ENCODE peak calls at places on chromosome 20, in five cellular contexts. E is sigmoid colon, T is body of pancreas, N is heart left ventricle, O is breast epithelium. P is an unnamed sample.

GRCh38 chr20:24693466-24694156 is 224.2 kb downstream of the SYNDIG1 start:
- DNase-seq in E (peak; percentile 38), O (no peak), N (peak; percentile 18), T (no peak), P (no peak)

GRCh38 chr20:42714298-42715141 is 475.2 kb downstream of the PTPRT start:
- DNase-seq in E (no peak), O (no peak), T (peak; percentile 21), N (no peak), P (no peak)

GRCh38 chr20:44738779-44739477 is 6.7 kb upstream of the KCNK15 start:
- DNase-seq in N (no peak), T (peak; percentile 63), E (no peak), O (peak; percentile 70), P (peak; percentile 91)

GRCh38 chr20:24951536-24952047 is 2.5 kb downstream of the CST7 start:
- DNase-seq in O (no peak), E (peak; percentile 42), T (peak; percentile 2), N (no peak), P (no peak)

GRCh38 chr20:24977336-24977735 is 15.2 kb downstream of the APMAP start:
- DNase-seq in E (peak; percentile 29), O (no peak), T (no peak), N (no peak), P (no peak)

GRCh38 chr20:49039854-49040253 is 6.3 kb upstream of the CSE1L start:
- DNase-seq in E (no peak), O (no peak), N (no peak), T (no peak), P (no peak)

GRCh38 chr20:62483613-62484468 is 8.0 kb upstream of the GATA5 start:
- DNase-seq in O (no peak), E (no peak), T (no peak), N (no peak), P (no peak)

GRCh38 chr20:46283426-46283825 is 24.9 kb downstream of the CDH22 start:
- DNase-seq in O (no peak), N (no peak), E (no peak), T (no peak), P (no peak)

GRCh38 chr20:2693996-2694471 is 1.5 kb downstream of the EBF4 start:
- DNase-seq in N (no peak), O (no peak), E (peak; percentile 64), T (no peak), P (no peak)

GRCh38 chr20:43558412-43559146 is at the start of gene SGK2:
- DNase-seq in E (no peak), T (peak; percentile 88), N (no peak), O (no peak), P (peak; percentile 26)

GRCh38 chr20:5172167-5172586 is 45.4 kb downstream of the CDS2 start:
- DNase-seq in N (no peak), O (no peak), E (no peak), T (no peak), P (no peak)

GRCh38 chr20:48676125-48676524 is 151.7 kb downstream of the PREX1 start:
- DNase-seq in N (no peak), O (no peak), E (no peak), T (no peak), P (no peak)

GRCh38 chr20:38198238-38198861 is 33.3 kb upstream of the TGM2 start:
- DNase-seq in E (peak; percentile 50), N (no peak), O (no peak), T (no peak), P (no peak)

GRCh38 chr20:52379723-52380336 is 188.3 kb upstream of the ZFP64 start:
- DNase-seq in O (no peak), T (peak; percentile 38), N (peak; percentile 60), E (no peak), P (peak; percentile 18)

GRCh38 chr20:10927936-10928860 is 254.4 kb upstream of the JAG1 start:
- DNase-seq in T (no peak), N (no peak), O (no peak), E (no peak), P (no peak)

GRCh38 chr20:38018385-38018784 is 14.9 kb downstream of the TTI1 start:
- DNase-seq in O (no peak), N (no peak), E (no peak), T (no peak), P (no peak)

GRCh38 chr20:32737371-32738223 is 5.7 kb downstream of the COMMD7 start:
- DNase-seq in E (no peak), T (no peak), N (no peak), O (no peak), P (no peak)

GRCh38 chr20:24501764-24502163 is 32.3 kb downstream of the SYNDIG1 start:
- DNase-seq in N (no peak), E (no peak), T (no peak), O (no peak), P (no peak)

GRCh38 chr20:39328347-39328746 is 366.2 kb downstream of the DHX35 start:
- DNase-seq in T (no peak), O (no peak), E (no peak), N (no peak), P (no peak)

GRCh38 chr20:23061713-23062561 is 12.5 kb upstream of the THBD start:
- DNase-seq in T (no peak), N (no peak), O (no peak), E (peak; percentile 78), P (peak; percentile 50)

GRCh38 chr20:44301285-44301684 is 9.7 kb downstream of the FITM2 start:
- DNase-seq in O (no peak), E (no peak), T (no peak), N (no peak), P (no peak)

GRCh38 chr20:46872315-46873211 is 22.1 kb upstream of the EYA2 start:
- DNase-seq in T (no peak), N (no peak), E (no peak), O (no peak), P (no peak)

GRCh38 chr20:37347347-37347823 is 1.4 kb downstream of the SRC start:
- DNase-seq in E (peak; percentile 30), T (no peak), O (no peak), N (no peak), P (no peak)

GRCh38 chr20:5821627-5822215 is 71.5 kb downstream of the SHLD1 start:
- DNase-seq in E (no peak), O (no peak), T (peak; percentile 35), N (no peak), P (peak; percentile 33)

GRCh38 chr20:38345643-38346042 is 639 bp upstream of the LBP start:
- DNase-seq in O (no peak), N (no peak), T (no peak), E (no peak), P (no peak)

GRCh38 chr20:40675599-40676221 is 13.3 kb downstream of the MAFB start:
- DNase-seq in T (no peak), N (no peak), O (no peak), E (no peak), P (no peak)

GRCh38 chr20:50417484-50418235 is 92.5 kb upstream of the PTPN1 start:
- DNase-seq in O (no peak), E (no peak), T (no peak), N (no peak), P (no peak)

GRCh38 chr20:50416269-50416863 is 93.8 kb upstream of the PTPN1 start:
- DNase-seq in O (no peak), T (peak; percentile 33), N (no peak), E (no peak), P (no peak)

GRCh38 chr20:50416930-50417329 is 93.3 kb upstream of the PTPN1 start:
- DNase-seq in O (no peak), E (no peak), N (no peak), T (no peak), P (no peak)

GRCh38 chr20:50415031-50415515 is 95.1 kb upstream of the PTPN1 start:
- DNase-seq in N (no peak), E (no peak), T (no peak), O (no peak), P (no peak)

DNA sequence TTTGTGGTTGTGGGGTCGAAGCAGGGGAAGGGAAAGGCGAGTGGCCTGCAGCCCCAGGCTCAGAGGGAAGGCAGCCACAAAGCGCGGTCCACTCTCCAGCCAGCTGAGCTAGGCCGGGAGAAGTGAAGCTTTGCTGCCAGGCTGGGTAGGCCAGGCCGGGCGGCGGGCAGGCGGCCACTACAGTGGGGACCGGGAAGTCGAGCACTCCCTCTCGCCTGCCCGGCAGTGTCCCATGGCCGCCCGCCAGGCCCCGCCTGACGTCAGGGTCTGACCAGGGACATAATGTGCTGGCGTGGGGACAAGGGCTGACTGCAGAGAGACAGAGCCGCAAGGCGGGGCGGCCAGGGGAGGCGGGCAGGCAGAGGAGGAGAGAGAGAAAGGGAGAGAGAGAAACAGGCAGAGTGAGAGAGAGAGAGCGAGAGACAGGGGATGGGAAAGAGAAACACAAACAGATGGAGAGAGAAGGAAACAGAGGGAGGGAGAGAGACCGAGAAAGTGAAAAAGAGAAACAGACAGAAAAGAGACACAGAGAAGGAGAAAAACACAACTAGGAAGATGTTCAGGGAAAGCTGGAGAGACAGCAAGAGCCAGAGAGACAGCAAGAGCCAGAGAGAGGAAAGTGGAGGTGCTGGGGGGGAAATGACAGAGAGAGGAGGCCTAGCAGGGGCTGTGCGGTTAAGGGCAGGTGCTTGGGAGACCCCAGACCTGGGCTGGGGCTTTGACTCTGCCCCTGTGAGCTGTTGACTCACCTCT is 94.5 kb upstream of the PTPN1 start:
- DNase-seq in T (peak; percentile 100), O (peak; percentile 99), N (peak; percentile 99), E (peak; percentile 100), P (peak; percentile 63)
- TF ChIP-seq POLR2A in T (peak; percentile 90), O (no peak), N (peak; percentile 81), E (peak; percentile 55), P (no peak)

GRCh38 chr20:59123011-59123676 is 40.5 kb upstream of the ZNF831 start:
- DNase-seq in N (no peak), O (no peak), T (no peak), E (no peak), P (no peak)
- TF ChIP-seq POLR2A in N (no peak), O (no peak), T (no peak), E (no peak), P (no peak)

DNA sequence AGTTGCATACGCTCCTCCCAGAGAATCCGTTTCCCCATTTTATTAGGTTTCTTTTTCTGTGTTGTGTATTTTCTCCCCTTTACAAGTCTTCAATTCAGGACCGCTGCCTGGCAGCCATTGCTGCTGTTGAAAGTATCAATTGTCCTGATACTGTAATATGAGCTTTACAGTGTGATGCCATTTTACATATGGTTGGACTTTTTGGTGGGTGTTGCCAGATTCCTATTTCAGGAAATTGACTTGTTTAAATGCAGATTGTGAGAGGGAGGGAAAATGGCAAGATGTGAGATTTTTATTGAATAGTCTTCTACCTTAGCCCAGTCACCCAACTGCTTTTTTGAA is 1.2 kb downstream of the PANK2 start:
- DNase-seq in T (no peak), E (peak; percentile 48), O (no peak), N (no peak), P (no peak)
- TF ChIP-seq POLR2A in T (no peak), E (no peak), O (no peak), N (no peak), P (no peak)

DNA sequence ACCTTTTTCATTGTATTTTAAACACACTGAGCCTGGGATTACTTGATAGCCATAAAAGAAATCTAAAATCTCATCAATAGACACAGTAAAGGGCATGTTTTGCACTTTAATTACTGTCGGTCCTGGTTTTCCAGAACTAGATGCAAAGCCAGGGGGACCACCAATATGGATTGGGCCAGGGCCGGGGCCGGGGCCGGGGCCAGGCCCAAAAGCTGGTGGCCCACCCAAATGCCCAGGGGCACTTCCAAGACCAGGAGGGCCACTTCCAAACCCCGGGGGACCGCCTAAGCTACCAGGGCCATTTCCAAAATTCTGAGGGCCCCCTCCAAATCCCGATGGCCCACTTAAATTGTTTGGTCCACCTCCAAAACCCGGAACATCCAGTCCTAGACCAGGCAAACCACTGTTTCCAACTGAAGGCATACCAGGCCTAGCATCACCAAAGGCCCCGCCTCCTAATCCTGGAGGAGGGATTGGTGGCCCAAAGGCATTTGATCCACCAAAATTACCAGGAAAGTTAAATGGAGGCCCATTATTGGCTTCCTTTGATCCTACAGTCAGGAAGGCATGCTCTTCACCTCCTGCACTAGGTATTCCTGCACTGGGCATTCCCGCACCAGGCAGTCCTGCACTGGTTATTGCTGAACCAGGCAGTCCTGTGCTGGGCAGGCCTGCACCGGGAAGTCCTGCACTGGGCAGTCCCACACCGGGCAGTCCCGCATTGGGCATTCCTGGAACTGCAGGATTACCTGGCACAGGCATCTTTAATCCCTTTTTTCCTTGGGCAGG is 11.9 kb downstream of the CPNE1 start:
- DNase-seq in N (no peak), E (no peak), T (no peak), O (no peak), P (no peak)
- TF ChIP-seq POLR2A in N (no peak), E (no peak), T (no peak), O (no peak), P (no peak)

P was measured in H54.